ENCODE peak calls at places on chromosomes 4 and X, in seven cellular contexts. T is A549, Q is cardiac muscle cell, A is WERI-Rb-1, Z is tibial nerve, B is H1, N is fibroblast of lung. O is an unnamed sample.
A peak's percentile ranks its signal among the peaks of the same experiment; 100 is the strongest.

GRCh38 chr4:9773464-9773863 is 8.0 kb upstream of the DRD5 start:
- DNase-seq in T (no peak), Q (no peak), A (peak; percentile 44), Z (no peak), B (no peak), N (no peak), O (no peak)

GRCh38 chr4:119755599-119755998 is 127.0 kb upstream of the PDE5A start:
- DNase-seq in T (no peak), Q (no peak), A (no peak), Z (no peak), B (no peak), N (no peak), O (no peak)

GRCh38 chr4:16116493-16116990 is 32.7 kb upstream of the PROM1 start:
- DNase-seq in T (no peak), Q (no peak), A (no peak), Z (no peak), B (no peak), N (no peak), O (no peak)

GRCh38 chr4:186537843-186538521 is 17.4 kb downstream of the MTNR1A start:
- DNase-seq in T (no peak), Q (no peak), A (no peak), Z (no peak), B (no peak), N (no peak), O (no peak)

GRCh38 chrX:108264376-108264775 is 172.8 kb downstream of the ATG4A start:
- DNase-seq in T (no peak), Q (no peak), A (no peak), Z (no peak), B (no peak), N (no peak), O (no peak)

GRCh38 chr4:98516042-98516440 is 142.4 kb downstream of the TSPAN5 start:
- DNase-seq in T (peak; percentile 26), Q (no peak), A (no peak), Z (no peak), B (no peak), N (peak; percentile 82), O (no peak)

GRCh38 chr4:152488246-152488645 is 47.6 kb downstream of the FBXW7 start:
- DNase-seq in T (no peak), Q (no peak), A (no peak), Z (no peak), B (no peak), N (no peak), O (no peak)

GRCh38 chr4:101217353-101218031 is 129.8 kb downstream of the PPP3CA start:
- DNase-seq in T (no peak), Q (no peak), A (no peak), Z (no peak), B (no peak), N (no peak), O (no peak)

GRCh38 chr4:6368096-6368495 is 98.4 kb downstream of the WFS1 start:
- DNase-seq in T (no peak), Q (no peak), A (no peak), Z (no peak), B (no peak), N (no peak), O (no peak)

GRCh38 chrX:155094468-155095061 is 23.3 kb downstream of the BRCC3 start:
- DNase-seq in T (no peak), Q (peak; percentile 28), A (peak; percentile 33), Z (no peak), B (no peak), N (peak; percentile 47), O (no peak)

GRCh38 chr4:29081230-29081955 is 1638.8 kb upstream of the PCDH7 start:
- DNase-seq in T (no peak), Q (no peak), A (no peak), Z (no peak), B (no peak), N (peak; percentile 56), O (no peak)

GRCh38 chrX:136780738-136781137 is at the start of gene ARHGEF6:
- DNase-seq in T (no peak), Q (no peak), A (no peak), Z (no peak), B (no peak), N (peak; percentile 9), O (no peak)
- H3K27ac ChIP-seq in T (no peak within 1 kb of the TSS), Q (no peak within 1 kb of the TSS), A (no peak within 1 kb of the TSS), Z (peak within 1 kb of the TSS; percentile 74), B (no peak within 1 kb of the TSS), N (peak within 1 kb of the TSS; percentile 23), O (peak within 1 kb of the TSS; percentile 54)

DNA sequence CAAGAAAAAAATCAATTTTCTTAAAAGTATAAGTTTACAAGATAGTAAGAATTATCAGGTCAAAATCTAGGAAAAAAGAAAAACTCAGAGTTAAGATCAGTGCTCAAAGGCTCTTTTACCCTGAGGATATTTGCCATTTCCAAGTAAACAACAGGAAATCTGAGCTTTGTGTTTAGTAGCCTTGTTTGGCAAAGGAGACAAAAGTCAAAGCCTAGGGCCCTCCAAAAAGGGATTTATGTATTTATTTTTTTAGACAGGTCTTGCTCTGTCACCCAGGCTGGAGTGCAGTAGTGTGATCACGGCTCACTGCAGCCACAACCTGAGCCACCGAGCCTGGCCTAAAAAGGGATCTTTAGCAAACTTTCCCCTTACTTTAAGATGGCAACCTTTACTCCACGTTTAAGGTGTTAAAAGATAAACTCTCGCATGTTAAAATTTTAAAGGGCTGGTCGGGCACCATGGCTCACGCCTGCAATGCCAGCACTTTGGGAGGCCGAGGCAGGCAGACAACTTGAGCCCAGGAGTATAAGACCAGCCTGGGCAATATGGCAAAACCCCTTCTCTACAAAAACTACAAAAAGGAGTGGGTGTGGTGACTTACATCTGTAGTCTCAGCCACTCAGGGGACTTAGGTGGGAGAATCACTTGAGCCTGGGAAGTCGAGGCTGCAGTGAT is 21.3 kb upstream of the OPHN1 start:
- DNase-seq in T (no peak), Q (no peak), A (no peak), Z (no peak), B (no peak), N (no peak), O (no peak)
- TF ChIP-seq CTCF in T (no peak), Q (no peak), A (no peak), Z (no peak), B (no peak), N (no peak), O (no peak)

DNA sequence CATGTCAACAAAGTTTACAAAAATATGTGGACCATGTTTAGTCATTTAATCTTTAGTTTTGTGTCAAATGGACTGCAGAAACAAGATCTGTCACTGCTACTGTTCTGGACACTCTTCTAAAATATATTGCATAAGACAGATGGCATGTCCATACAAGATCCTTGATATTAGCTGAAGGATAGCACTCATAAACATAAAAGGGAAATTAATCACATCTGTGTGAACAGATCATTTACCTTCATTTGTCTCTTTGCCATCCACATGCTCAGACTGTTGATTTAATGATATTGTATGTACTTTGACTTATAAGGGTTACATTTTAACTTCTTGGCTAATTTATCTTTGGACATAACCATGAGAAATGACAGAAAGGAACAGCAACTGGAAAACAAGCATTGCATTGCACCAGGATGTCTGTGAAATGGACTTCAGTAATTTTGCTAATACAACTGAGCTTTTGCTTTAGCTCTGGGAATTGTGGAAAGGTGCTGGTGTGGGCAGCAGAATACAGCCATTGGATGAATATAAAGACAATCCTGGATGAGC is at the start of gene UGT2B7:
- DNase-seq in T (no peak), Q (no peak), A (no peak), Z (no peak), B (no peak), N (no peak), O (no peak)
- H3K27ac ChIP-seq in T (peak within 1 kb of the TSS; percentile 90), Q (no peak within 1 kb of the TSS), A (no peak within 1 kb of the TSS), Z (no peak within 1 kb of the TSS), B (no peak within 1 kb of the TSS), N (no peak within 1 kb of the TSS), O (no peak within 1 kb of the TSS)

DNA sequence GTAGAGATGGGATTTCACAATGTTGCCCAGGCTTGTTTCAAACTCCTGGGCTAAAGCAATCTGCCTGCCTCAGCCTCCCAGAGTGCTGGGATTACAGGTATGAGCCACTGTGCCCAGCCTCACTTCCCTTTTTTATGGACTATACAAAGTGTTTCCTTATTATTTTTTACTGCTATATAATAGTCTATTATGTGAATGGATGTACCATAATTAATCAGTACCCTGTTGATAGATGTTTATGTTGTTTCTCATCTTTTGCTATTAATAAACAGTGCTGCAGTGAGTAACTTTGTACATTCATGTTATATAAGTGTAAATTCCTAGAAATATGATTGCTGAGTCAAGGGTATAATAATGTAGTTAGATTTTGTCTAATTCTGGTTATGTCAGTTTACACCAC is 35.8 kb upstream of the LARP1B start:
- DNase-seq in T (no peak), Q (no peak), A (no peak), Z (no peak), B (no peak), N (no peak), O (no peak)
- TF ChIP-seq CTCF in T (no peak), Q (no peak), A (no peak), Z (no peak), B (no peak), N (no peak), O (no peak)

DNA sequence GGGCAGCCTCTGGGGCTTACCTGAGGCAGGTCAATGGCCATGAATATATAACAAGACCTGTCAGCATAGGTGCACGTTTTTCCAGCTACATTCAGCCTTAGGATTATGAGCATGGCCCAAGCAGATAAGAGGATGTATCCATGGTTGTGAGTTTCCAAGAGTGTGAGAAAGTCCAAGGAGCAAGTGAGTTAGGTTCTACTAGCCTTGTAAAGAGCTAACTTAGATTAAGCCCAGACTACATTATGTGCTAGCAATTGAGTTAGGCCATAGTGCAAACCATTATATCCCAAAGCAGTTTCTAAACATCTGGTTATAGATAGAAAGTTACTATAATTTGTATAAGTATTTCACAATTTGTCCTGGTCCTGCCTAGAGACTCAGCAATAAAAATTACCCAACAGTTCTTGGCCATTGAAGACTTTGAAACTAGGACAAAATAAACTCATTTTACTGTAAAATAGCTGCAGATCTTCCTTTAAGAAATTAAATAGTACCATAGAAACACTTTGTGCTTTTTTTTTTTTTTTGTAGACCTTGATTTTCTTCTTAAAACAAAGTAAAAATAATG is 312.0 kb downstream of the CAMK2D start:
- DNase-seq in T (no peak), Q (no peak), A (no peak), Z (no peak), B (no peak), N (peak; percentile 88), O (no peak)
- H3K27ac ChIP-seq in T (no peak overlapping the region), Q (no peak overlapping the region), A (no peak overlapping the region), Z (peak overlapping the region; percentile 74), B (no peak overlapping the region), N (no peak overlapping the region), O (peak overlapping the region; percentile 65)

O was measured in coronary artery.